ENCODE peak calls at places on chromosomes 5 and 9, in five cellular contexts. W is esophagus squamous epithelium, U is HepG2, F is psoas muscle, Z is HCT116. L is an unnamed sample. For H3K36me3, the result is how much of the 10 kb centered on the place peaks cover.

GRCh38 chr9:92133949-92134604 is 18.9 kb upstream of the SPTLC1 start:
- DNase-seq in W (no peak), F (peak), U (peak), Z (peak), L (peak)

GRCh38 chr5:179264053-179264540 is 81.2 kb downstream of the ADAMTS2 start:
- DNase-seq in Z (no peak), U (no peak), F (no peak), W (no peak), L (no peak)

GRCh38 chr9:104075801-104076753 is 18.0 kb upstream of the SMC2 start:
- DNase-seq in U (no peak), F (no peak), Z (no peak), W (no peak), L (no peak)

GRCh38 chr5:149210968-149211495 is 60.6 kb upstream of the AFAP1L1 start:
- DNase-seq in W (no peak), U (no peak), F (no peak), Z (no peak), L (no peak)

GRCh38 chr9:6413365-6414263 is 615 bp downstream of the UHRF2 start:
- DNase-seq in W (no peak), Z (no peak), F (peak), U (no peak), L (peak)

GRCh38 chr5:64971538-64971937 is 202.8 kb downstream of the CWC27 start:
- DNase-seq in F (no peak), U (no peak), Z (no peak), W (no peak), L (no peak)

GRCh38 chr9:7234144-7234543 is 476.4 kb downstream of the KDM4C start:
- DNase-seq in F (no peak), W (no peak), U (peak), Z (peak), L (no peak)

GRCh38 chr9:118975736-118976135 is 393.5 kb downstream of the BRINP1 start:
- DNase-seq in F (no peak), W (no peak), Z (no peak), U (no peak), L (no peak)

GRCh38 chr9:128684065-128684324 is 5.0 kb upstream of the SET start:
- DNase-seq in Z (no peak), U (no peak), F (no peak), W (no peak), L (no peak)

GRCh38 chr5:72203251-72203845 is 96.1 kb downstream of the MAP1B start:
- DNase-seq in Z (no peak), F (no peak), W (no peak), U (no peak), L (no peak)

GRCh38 chr5:96509721-96510383 is 76.8 kb upstream of the PCSK1 start:
- DNase-seq in Z (no peak), U (no peak), W (no peak), F (no peak), L (no peak)

GRCh38 chr9:14775917-14776316 is 53.4 kb upstream of the CER1 start:
- DNase-seq in W (no peak), F (no peak), U (no peak), Z (no peak), L (no peak)

GRCh38 chr5:4640793-4641192 is 499.3 kb upstream of the ADAMTS16 start:
- DNase-seq in Z (no peak), F (no peak), W (no peak), U (no peak), L (no peak)

GRCh38 chr5:73945505-73945904 is 319.5 kb downstream of the ARHGEF28 start:
- DNase-seq in W (no peak), Z (no peak), F (no peak), U (no peak), L (no peak)

GRCh38 chr5:40171971-40172370 is 507.7 kb upstream of the PTGER4 start:
- DNase-seq in F (no peak), U (no peak), Z (no peak), W (no peak), L (no peak)

GRCh38 chr5:128084228-128085167 is 932 bp downstream of the SLC12A2 start:
- DNase-seq in U (no peak), F (peak), W (peak), Z (no peak), L (peak)

GRCh38 chr9:37747271-37747753 is 6.3 kb upstream of the TRMT10B start:
- DNase-seq in F (no peak), W (no peak), Z (peak), U (peak), L (peak)

GRCh38 chr9:41229408-41230401 is 40.6 kb upstream of the ZNG1F start:
- DNase-seq in F (no peak), W (no peak), U (peak), Z (no peak), L (peak)

DNA sequence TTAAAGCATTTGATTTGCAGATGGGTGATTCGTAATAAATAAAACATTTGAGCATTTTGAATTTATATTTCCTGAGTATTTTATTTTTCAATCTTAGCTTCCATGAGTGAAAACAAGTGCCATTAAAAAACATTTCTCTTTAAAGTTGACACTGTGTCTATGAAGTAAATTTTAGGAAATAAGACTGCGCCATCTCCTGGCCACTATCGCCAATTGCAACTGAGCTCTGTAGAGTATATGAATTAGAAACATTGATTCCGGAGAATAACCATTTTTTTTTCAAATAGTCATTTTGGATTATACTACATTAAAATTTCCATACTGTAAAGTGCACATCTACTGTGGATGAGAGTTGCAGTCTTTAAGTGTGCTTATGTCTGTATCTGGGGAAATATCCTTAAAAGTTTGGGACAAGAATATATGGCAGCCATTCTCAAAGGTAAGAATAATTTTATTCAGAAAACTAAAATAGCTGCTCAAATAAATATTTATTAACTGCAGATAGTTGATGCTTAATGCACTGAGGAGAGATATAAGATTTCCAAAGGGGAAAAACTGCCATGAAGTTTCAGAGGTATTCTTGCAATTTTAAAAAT is 5.9 kb downstream of the DMRTA1 start:
- DNase-seq in W (no peak), F (no peak), U (peak), Z (peak), L (no peak)
- H3K36me3 ChIP-seq in W (under half), F (under half), U (under half), Z (under half), L (under half)

GRCh38 chr9:87336407-87336806 is 161.3 kb upstream of the DAPK1 start:
- DNase-seq in W (no peak), F (no peak), Z (no peak), U (peak), L (no peak)
- H3K4me3 ChIP-seq in W (no peak), F (no peak), Z (no peak), U (no peak), L (no peak)

DNA sequence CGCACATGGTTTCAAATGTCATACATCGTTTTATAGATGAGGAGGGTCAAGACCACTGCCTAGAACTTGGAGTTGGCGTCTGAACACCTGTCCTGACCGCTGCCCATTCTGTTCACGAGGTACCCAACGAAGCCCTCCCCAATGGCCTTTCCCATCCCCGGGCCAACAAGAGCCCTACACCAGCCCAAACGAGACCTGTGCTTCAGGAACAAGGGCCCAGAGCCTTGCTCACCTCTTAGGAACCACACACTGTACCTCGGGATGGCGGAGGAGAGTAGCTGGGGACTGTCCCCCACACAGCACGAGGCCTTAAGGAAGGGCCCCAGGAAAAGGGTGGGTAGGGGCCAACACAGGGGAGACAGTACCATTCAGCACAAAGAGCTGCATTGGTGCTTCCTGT is 3.0 kb downstream of the SURF6 start:
- DNase-seq in F (no peak), U (no peak), Z (no peak), W (no peak), L (no peak)
- TF ChIP-seq CTCF in F (no peak), U (no peak), Z (no peak), W (no peak), L (no peak)

DNA sequence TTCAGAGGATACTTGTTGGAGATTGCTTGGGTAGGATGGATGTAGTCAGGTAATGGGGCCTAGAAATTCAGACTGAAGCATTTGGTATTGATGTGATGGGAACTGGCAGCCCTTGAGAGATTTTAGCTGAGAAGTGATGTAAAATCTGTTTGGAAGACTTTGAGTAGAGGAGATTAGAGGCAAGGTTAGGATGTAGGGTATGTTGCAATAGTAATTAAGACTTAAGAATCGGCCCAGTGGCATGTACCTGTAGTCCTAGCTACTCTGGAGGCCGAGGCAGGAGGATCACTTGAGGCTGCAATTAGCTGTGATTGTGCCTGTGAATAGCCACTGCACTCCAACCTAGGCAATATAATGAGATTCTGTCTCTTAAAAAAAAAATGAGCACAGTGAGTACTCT is 6.7 kb downstream of the NSD1 start:
- DNase-seq in U (no peak), Z (no peak), F (no peak), W (no peak), L (no peak)
- H3K36me3 ChIP-seq in U (under half), Z (under half), F (under half), W (under half), L (under half)

GRCh38 chr9:116115731-116116353 is 37.7 kb upstream of the PAPPA start:
- DNase-seq in F (no peak), W (no peak), Z (no peak), U (no peak), L (no peak)
- H3K4me3 ChIP-seq in F (no peak), W (no peak), Z (no peak), U (no peak), L (no peak)

L was measured in upper lobe of left lung.